ENCODE peak calls at places on chromosomes 16 and 17, in six cellular contexts. E is cardiac fibroblast, J is AG04450, U is OCI-LY7, A is tibial nerve, L is IMR-90. X is an unnamed sample.

GRCh38 chr17:73231363-73231762 is 30.3 kb downstream of the CPSF4L start:
- DNase-seq in J (no peak), A (no peak), L (peak; percentile 25), E (peak; percentile 28), U (peak; percentile 30), X (peak; percentile 33)

GRCh38 chr17:46182961-46183360 is 10.3 kb downstream of the KANSL1 start:
- DNase-seq in E (no peak), U (no peak), J (no peak), A (no peak), L (no peak), X (no peak)

GRCh38 chr17:65261682-65262636 is 124.8 kb downstream of the RGS9 start:
- DNase-seq in L (peak; percentile 46), U (no peak), E (peak; percentile 51), J (no peak), A (no peak), X (no peak)

GRCh38 chr16:86789621-86790051 is 211.3 kb downstream of the FOXL1 start:
- DNase-seq in U (no peak), E (peak; percentile 10), J (peak; percentile 6), A (no peak), L (peak; percentile 43), X (no peak)

GRCh38 chr17:79620207-79621038 is 9.6 kb upstream of the RBFOX3 start:
- DNase-seq in U (no peak), A (no peak), E (no peak), L (no peak), J (no peak), X (no peak)

GRCh38 chr16:71846443-71846842 is 667 bp downstream of the ATXN1L start:
- DNase-seq in U (peak; percentile 30), L (no peak), E (peak; percentile 29), A (no peak), J (no peak), X (peak; percentile 38)

GRCh38 chr16:85157813-85158701 is 45.8 kb upstream of the CIBAR2 start:
- DNase-seq in A (no peak), E (no peak), L (no peak), U (no peak), J (no peak), X (no peak)

GRCh38 chr17:32636593-32637218 is 149.9 kb downstream of the CDK5R1 start:
- DNase-seq in A (no peak), J (no peak), L (no peak), E (no peak), U (no peak), X (no peak)

GRCh38 chr17:58254803-58255202 is 16.4 kb downstream of the LPO start:
- DNase-seq in J (no peak), U (no peak), A (no peak), E (no peak), L (no peak), X (no peak)

GRCh38 chr17:68161644-68162428 is 86.0 kb upstream of the AMZ2 start:
- DNase-seq in L (no peak), U (no peak), J (no peak), E (no peak), A (no peak), X (no peak)

GRCh38 chr16:70687172-70687531 is 1.3 kb upstream of the MTSS2 start:
- DNase-seq in E (no peak), L (no peak), A (no peak), J (no peak), U (no peak), X (no peak)

GRCh38 chr16:78147846-78148535 is 48.5 kb downstream of the WWOX start:
- DNase-seq in L (no peak), A (no peak), E (no peak), U (no peak), J (no peak), X (no peak)

GRCh38 chr16:84368327-84368996 is at the start of gene ATP2C2:
- DNase-seq in L (no peak), U (no peak), J (no peak), A (no peak), E (no peak), X (no peak)

GRCh38 chr16:1256874-1257322 is 1.0 kb downstream of the TPSD1 start:
- DNase-seq in J (no peak), U (no peak), E (no peak), L (no peak), A (no peak), X (no peak)

GRCh38 chr16:46884513-46885293 is 541 bp downstream of the GPT2 start:
- DNase-seq in A (no peak), E (peak; percentile 11), J (no peak), L (peak; percentile 20), U (peak; percentile 55), X (peak; percentile 17)

GRCh38 chr16:66405057-66405783 is 21.9 kb upstream of the BEAN1 start:
- DNase-seq in A (no peak), E (no peak), L (no peak), J (no peak), U (no peak), X (no peak)

GRCh38 chr17:72726936-72727335 is 365.6 kb downstream of the SLC39A11 start:
- DNase-seq in E (no peak), U (peak; percentile 93), J (no peak), L (peak; percentile 77), A (no peak), X (no peak)

GRCh38 chr16:27458196-27458728 is 56.3 kb downstream of the IL21R start:
- DNase-seq in E (no peak), L (no peak), U (no peak), J (no peak), A (no peak), X (no peak)

GRCh38 chr17:3647769-3648540 is 11.4 kb downstream of the CTNS start:
- DNase-seq in L (peak; percentile 55), J (no peak), U (peak; percentile 78), A (peak; percentile 33), E (peak; percentile 73), X (peak; percentile 60)

GRCh38 chr17:12320286-12320685 is 299.6 kb downstream of the MAP2K4 start:
- DNase-seq in U (no peak), A (no peak), J (peak; percentile 55), L (peak; percentile 91), E (no peak), X (no peak)

GRCh38 chr16:77869997-77870813 is 81.8 kb downstream of the VAT1L start:
- DNase-seq in U (no peak), A (no peak), J (no peak), L (no peak), E (peak; percentile 44), X (peak; percentile 54)

GRCh38 chr16:19136549-19137196 is 22.9 kb downstream of the ITPRIPL2 start:
- DNase-seq in L (peak; percentile 53), E (peak; percentile 17), U (no peak), A (peak; percentile 50), J (no peak), X (peak; percentile 68)

GRCh38 chr17:47716381-47716780 is 16.7 kb upstream of the TBX21 start:
- DNase-seq in A (no peak), L (no peak), E (no peak), U (no peak), J (no peak), X (no peak)

GRCh38 chr16:68355447-68356248 is 44.8 kb downstream of the PRMT7 start:
- DNase-seq in U (no peak), A (no peak), L (no peak), J (no peak), E (no peak), X (no peak)
- H3K4me3 ChIP-seq in U (no peak overlapping the region), A (no peak overlapping the region), L (no peak overlapping the region), J (no peak overlapping the region), E (no peak overlapping the region), X (no peak overlapping the region)

GRCh38 chr16:30088237-30088831 is 3.4 kb downstream of the TBX6 start:
- DNase-seq in E (no peak), U (no peak), J (no peak), A (no peak), L (no peak), X (no peak)

GRCh38 chr16:30088832-30089624 is 2.7 kb downstream of the TBX6 start:
- DNase-seq in J (no peak), U (no peak), E (no peak), A (no peak), L (no peak), X (no peak)

GRCh38 chr16:30091474-30092372 is at the start of gene TBX6:
- DNase-seq in U (peak; percentile 96), L (peak; percentile 81), J (peak; percentile 54), E (peak; percentile 93), A (peak; percentile 80), X (peak; percentile 88)

GRCh38 chr16:30092373-30093010 is 768 bp upstream of the TBX6 start:
- DNase-seq in L (peak; percentile 27), A (peak; percentile 70), E (peak; percentile 82), J (no peak), U (peak; percentile 95), X (peak; percentile 46)

DNA sequence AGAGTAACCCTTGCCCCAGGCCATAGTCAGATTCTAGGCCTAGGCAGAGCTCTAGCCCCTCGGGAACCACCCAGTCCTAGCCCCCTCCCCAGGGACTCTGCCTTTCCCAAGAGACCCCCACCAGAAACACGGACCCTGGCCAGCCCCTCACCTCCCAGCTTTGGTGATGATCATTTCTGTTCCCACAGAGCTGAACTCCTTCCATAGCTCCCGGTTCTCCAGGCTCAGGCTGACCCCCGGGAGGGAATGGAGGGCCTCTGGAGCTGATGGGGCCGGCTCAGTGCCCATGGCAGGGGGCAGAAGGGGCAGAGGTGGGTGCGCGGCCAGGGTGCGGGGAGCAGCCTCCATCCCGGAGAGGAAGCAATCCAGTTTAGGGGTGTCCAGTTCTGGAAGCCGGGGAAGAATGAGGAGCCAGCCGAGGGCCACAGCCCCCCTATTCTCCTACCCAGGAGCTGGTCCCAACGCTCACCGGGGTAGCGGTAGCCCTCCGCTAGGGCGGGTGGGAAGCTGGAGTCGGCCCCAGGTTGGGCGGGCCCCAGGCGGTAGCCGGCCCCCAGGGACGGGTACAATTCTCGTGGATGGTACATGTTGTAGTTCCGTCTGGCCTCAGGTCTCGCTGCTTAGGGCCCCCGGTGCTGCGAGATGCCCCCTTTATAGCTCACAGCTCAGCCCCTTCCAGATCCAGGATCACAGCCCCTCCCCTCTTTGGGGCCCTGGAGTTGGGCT is 954 bp downstream of the TBX6 start:
- DNase-seq in U (no peak), A (no peak), L (no peak), E (no peak), J (no peak), X (no peak)
- H3K4me3 ChIP-seq in U (no peak overlapping the region), A (no peak overlapping the region), L (no peak overlapping the region), E (no peak overlapping the region), J (no peak overlapping the region), X (no peak overlapping the region)

GRCh38 chr17:75942473-75942872 is 1.6 kb upstream of the FBF1 start:
- DNase-seq in J (no peak), E (no peak), A (no peak), L (no peak), U (no peak), X (no peak)
- H3K4me3 ChIP-seq in J (no peak overlapping the region), E (no peak overlapping the region), A (no peak overlapping the region), L (no peak overlapping the region), U (no peak overlapping the region), X (no peak overlapping the region)

GRCh38 chr17:19713462-19713861 is 2.9 kb downstream of the SLC47A2 start:
- DNase-seq in A (no peak), L (no peak), U (no peak), J (no peak), E (no peak), X (no peak)
- H3K4me3 ChIP-seq in A (no peak overlapping the region), L (no peak overlapping the region), U (no peak overlapping the region), J (no peak overlapping the region), E (no peak overlapping the region), X (no peak overlapping the region)

DNA sequence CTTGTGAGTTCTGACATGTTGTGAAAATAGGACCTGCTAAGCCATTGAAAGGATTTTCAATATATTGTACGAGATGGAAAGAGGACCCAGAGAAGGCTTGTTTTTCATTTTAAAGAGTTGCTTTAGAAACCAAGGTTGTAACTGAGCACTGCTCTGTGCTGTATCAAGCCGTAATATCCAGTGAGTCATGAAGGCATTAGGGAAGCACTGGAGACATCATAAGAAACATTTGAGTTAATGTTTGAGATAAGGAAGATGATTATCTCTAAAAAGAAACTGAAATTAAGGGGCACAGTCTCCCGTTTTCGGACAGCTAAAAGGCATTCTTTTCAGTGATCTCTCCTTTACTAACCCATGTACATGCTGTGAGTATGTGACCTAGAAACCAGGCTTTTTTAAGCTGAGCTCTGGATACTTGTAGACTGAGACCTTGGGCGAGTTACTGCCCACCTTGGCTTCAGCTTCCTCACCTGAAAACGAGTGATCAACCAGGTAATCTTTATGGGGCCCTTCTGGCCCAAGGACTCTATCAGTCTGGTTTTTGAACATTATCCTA is 149.2 kb upstream of the TBX2 start:
- DNase-seq in U (no peak), L (peak; percentile 85), A (no peak), J (no peak), E (peak; percentile 39), X (peak; percentile 96)
- H3K4me3 ChIP-seq in U (no peak overlapping the region), L (peak overlapping the region; percentile 7), A (no peak overlapping the region), J (no peak overlapping the region), E (no peak overlapping the region), X (peak overlapping the region; percentile 9)

X was measured in fibroblast of villous mesenchyme.